ENCODE peak calls at places on chromosomes 13 and 19, in nine cellular contexts. One of them, this sample, is unnamed.
A peak's percentile ranks its signal among the peaks of the same experiment; 100 is the strongest.

GRCh38 chr13:48678316-48678715 is 24.6 kb downstream of the CYSLTR2 start:
- DNase-seq in tibial artery: no peak
- DNase-seq in heart left ventricle: no peak
- DNase-seq in Peyer's patch: no peak
- DNase-seq in iPS DF 6.9: no peak
- DNase-seq in mammary epithelial cell: no peak
- DNase-seq in suprapubic skin: no peak
- DNase-seq in upper lobe of left lung: no peak
- DNase-seq in left lung: no peak
- DNase-seq in this sample: no peak

GRCh38 chr13:85405316-85405897 is 393.8 kb downstream of the SLITRK6 start:
- DNase-seq in heart left ventricle: no peak
- DNase-seq in left lung: no peak
- DNase-seq in upper lobe of left lung: peak; percentile 26
- DNase-seq in iPS DF 6.9: no peak
- DNase-seq in mammary epithelial cell: no peak
- DNase-seq in suprapubic skin: no peak
- DNase-seq in tibial artery: no peak
- DNase-seq in Peyer's patch: no peak
- DNase-seq in this sample: no peak

GRCh38 chr19:18379803-18380747 is 5.9 kb upstream of the GDF15 start:
- DNase-seq in mammary epithelial cell: peak; percentile 64
- DNase-seq in Peyer's patch: peak; percentile 90
- DNase-seq in iPS DF 6.9: no peak
- DNase-seq in heart left ventricle: peak; percentile 92
- DNase-seq in left lung: peak; percentile 84
- DNase-seq in suprapubic skin: peak; percentile 96
- DNase-seq in tibial artery: peak; percentile 94
- DNase-seq in upper lobe of left lung: no peak
- DNase-seq in this sample: peak; percentile 91

GRCh38 chr13:110387451-110388140 is 80.5 kb downstream of the COL4A2 start:
- DNase-seq in left lung: no peak
- DNase-seq in iPS DF 6.9: no peak
- DNase-seq in upper lobe of left lung: peak; percentile 56
- DNase-seq in Peyer's patch: no peak
- DNase-seq in tibial artery: peak; percentile 89
- DNase-seq in heart left ventricle: peak; percentile 73
- DNase-seq in suprapubic skin: no peak
- DNase-seq in mammary epithelial cell: peak; percentile 53
- DNase-seq in this sample: peak; percentile 79

GRCh38 chr13:49448753-49449152 is 4.7 kb downstream of the SETDB2 start:
- DNase-seq in suprapubic skin: no peak
- DNase-seq in mammary epithelial cell: no peak
- DNase-seq in heart left ventricle: no peak
- DNase-seq in left lung: no peak
- DNase-seq in Peyer's patch: no peak
- DNase-seq in tibial artery: no peak
- DNase-seq in iPS DF 6.9: no peak
- DNase-seq in upper lobe of left lung: no peak
- DNase-seq in this sample: no peak

GRCh38 chr19:5773276-5773675 is 11.3 kb downstream of the PRR22 start:
- DNase-seq in iPS DF 6.9: no peak
- DNase-seq in suprapubic skin: no peak
- DNase-seq in upper lobe of left lung: no peak
- DNase-seq in Peyer's patch: no peak
- DNase-seq in mammary epithelial cell: no peak
- DNase-seq in left lung: no peak
- DNase-seq in heart left ventricle: no peak
- DNase-seq in tibial artery: no peak
- DNase-seq in this sample: no peak

GRCh38 chr19:34254552-34255432 is at the start of gene GARRE1:
- DNase-seq in mammary epithelial cell: no peak
- DNase-seq in iPS DF 6.9: no peak
- DNase-seq in suprapubic skin: no peak
- DNase-seq in tibial artery: no peak
- DNase-seq in heart left ventricle: peak; percentile 42
- DNase-seq in Peyer's patch: peak; percentile 54
- DNase-seq in upper lobe of left lung: peak; percentile 90
- DNase-seq in left lung: no peak
- DNase-seq in this sample: peak; percentile 67

GRCh38 chr13:110363009-110363408 is 55.9 kb downstream of the COL4A2 start:
- DNase-seq in upper lobe of left lung: no peak
- DNase-seq in tibial artery: peak; percentile 84
- DNase-seq in heart left ventricle: no peak
- DNase-seq in iPS DF 6.9: no peak
- DNase-seq in left lung: no peak
- DNase-seq in suprapubic skin: no peak
- DNase-seq in mammary epithelial cell: no peak
- DNase-seq in Peyer's patch: no peak
- DNase-seq in this sample: no peak

GRCh38 chr19:892243-892996 is 567 bp downstream of the MED16 start:
- DNase-seq in left lung: no peak
- DNase-seq in suprapubic skin: no peak
- DNase-seq in tibial artery: no peak
- DNase-seq in Peyer's patch: no peak
- DNase-seq in iPS DF 6.9: no peak
- DNase-seq in mammary epithelial cell: no peak
- DNase-seq in heart left ventricle: no peak
- DNase-seq in upper lobe of left lung: peak; percentile 94
- DNase-seq in this sample: no peak

GRCh38 chr13:100464006-100464405 is 124.6 kb downstream of the GGACT start:
- DNase-seq in upper lobe of left lung: no peak
- DNase-seq in tibial artery: no peak
- DNase-seq in mammary epithelial cell: no peak
- DNase-seq in iPS DF 6.9: no peak
- DNase-seq in suprapubic skin: no peak
- DNase-seq in left lung: no peak
- DNase-seq in heart left ventricle: no peak
- DNase-seq in Peyer's patch: no peak
- DNase-seq in this sample: no peak

GRCh38 chr13:61255035-61255796 is 160.4 kb downstream of the PCDH20 start:
- DNase-seq in Peyer's patch: no peak
- DNase-seq in left lung: no peak
- DNase-seq in upper lobe of left lung: no peak
- DNase-seq in tibial artery: no peak
- DNase-seq in suprapubic skin: no peak
- DNase-seq in iPS DF 6.9: no peak
- DNase-seq in mammary epithelial cell: no peak
- DNase-seq in heart left ventricle: no peak
- DNase-seq in this sample: no peak

GRCh38 chr19:55552206-55552605 is 6.9 kb upstream of the SBK3 start:
- DNase-seq in tibial artery: no peak
- DNase-seq in upper lobe of left lung: no peak
- DNase-seq in Peyer's patch: no peak
- DNase-seq in mammary epithelial cell: peak; percentile 16
- DNase-seq in suprapubic skin: no peak
- DNase-seq in heart left ventricle: no peak
- DNase-seq in left lung: no peak
- DNase-seq in iPS DF 6.9: no peak
- DNase-seq in this sample: no peak

GRCh38 chr19:51421229-51422052 is 4.0 kb upstream of the SIGLEC10 start:
- DNase-seq in Peyer's patch: no peak
- DNase-seq in left lung: no peak
- DNase-seq in upper lobe of left lung: no peak
- DNase-seq in tibial artery: no peak
- DNase-seq in heart left ventricle: no peak
- DNase-seq in iPS DF 6.9: no peak
- DNase-seq in mammary epithelial cell: no peak
- DNase-seq in suprapubic skin: no peak
- DNase-seq in this sample: no peak

GRCh38 chr19:37936166-37936565 is 29.2 kb downstream of the SIPA1L3 start:
- DNase-seq in mammary epithelial cell: no peak
- DNase-seq in tibial artery: no peak
- DNase-seq in left lung: peak; percentile 54
- DNase-seq in suprapubic skin: no peak
- DNase-seq in heart left ventricle: no peak
- DNase-seq in Peyer's patch: peak; percentile 77
- DNase-seq in upper lobe of left lung: no peak
- DNase-seq in iPS DF 6.9: no peak
- DNase-seq in this sample: no peak

GRCh38 chr13:108917581-108917980 is 288.2 kb downstream of the MYO16 start:
- DNase-seq in tibial artery: no peak
- DNase-seq in upper lobe of left lung: no peak
- DNase-seq in Peyer's patch: no peak
- DNase-seq in mammary epithelial cell: no peak
- DNase-seq in iPS DF 6.9: no peak
- DNase-seq in left lung: no peak
- DNase-seq in suprapubic skin: no peak
- DNase-seq in heart left ventricle: no peak
- DNase-seq in this sample: no peak

GRCh38 chr13:108911807-108912206 is 282.4 kb downstream of the MYO16 start:
- DNase-seq in suprapubic skin: no peak
- DNase-seq in iPS DF 6.9: no peak
- DNase-seq in mammary epithelial cell: peak; percentile 71
- DNase-seq in left lung: no peak
- DNase-seq in heart left ventricle: no peak
- DNase-seq in Peyer's patch: no peak
- DNase-seq in upper lobe of left lung: no peak
- DNase-seq in tibial artery: no peak
- DNase-seq in this sample: no peak

GRCh38 chr13:108915634-108916497 is 286.5 kb downstream of the MYO16 start:
- DNase-seq in upper lobe of left lung: no peak
- DNase-seq in mammary epithelial cell: peak; percentile 94
- DNase-seq in heart left ventricle: peak; percentile 68
- DNase-seq in iPS DF 6.9: no peak
- DNase-seq in left lung: peak; percentile 93
- DNase-seq in tibial artery: peak; percentile 93
- DNase-seq in Peyer's patch: peak; percentile 94
- DNase-seq in suprapubic skin: peak; percentile 91
- DNase-seq in this sample: peak; percentile 78

GRCh38 chr13:108919036-108919907 is 289.9 kb downstream of the MYO16 start:
- DNase-seq in upper lobe of left lung: no peak
- DNase-seq in suprapubic skin: no peak
- DNase-seq in left lung: no peak
- DNase-seq in iPS DF 6.9: no peak
- DNase-seq in mammary epithelial cell: peak; percentile 73
- DNase-seq in tibial artery: no peak
- DNase-seq in heart left ventricle: no peak
- DNase-seq in Peyer's patch: no peak
- DNase-seq in this sample: no peak

GRCh38 chr13:108915095-108915633 is 285.8 kb downstream of the MYO16 start:
- DNase-seq in upper lobe of left lung: no peak
- DNase-seq in suprapubic skin: no peak
- DNase-seq in iPS DF 6.9: no peak
- DNase-seq in heart left ventricle: no peak
- DNase-seq in mammary epithelial cell: peak; percentile 32
- DNase-seq in tibial artery: no peak
- DNase-seq in Peyer's patch: no peak
- DNase-seq in left lung: no peak
- DNase-seq in this sample: no peak
- H3K4me3 ChIP-seq in upper lobe of left lung: no peak overlapping the region
- H3K4me3 ChIP-seq in suprapubic skin: peak overlapping the region; percentile 15
- H3K4me3 ChIP-seq in iPS DF 6.9: no peak overlapping the region
- H3K4me3 ChIP-seq in heart left ventricle: no peak overlapping the region
- H3K4me3 ChIP-seq in mammary epithelial cell: no peak overlapping the region
- H3K4me3 ChIP-seq in tibial artery: peak overlapping the region; percentile 34
- H3K4me3 ChIP-seq in Peyer's patch: no peak overlapping the region
- H3K4me3 ChIP-seq in left lung: no peak overlapping the region
- H3K4me3 ChIP-seq in this sample: no peak overlapping the region

GRCh38 chr19:3054972-3055740 is 7.1 kb downstream of the TLE5 start:
- DNase-seq in iPS DF 6.9: no peak
- DNase-seq in tibial artery: no peak
- DNase-seq in heart left ventricle: no peak
- DNase-seq in Peyer's patch: no peak
- DNase-seq in left lung: no peak
- DNase-seq in upper lobe of left lung: no peak
- DNase-seq in mammary epithelial cell: peak; percentile 86
- DNase-seq in suprapubic skin: no peak
- DNase-seq in this sample: no peak
- H3K4me1 ChIP-seq in iPS DF 6.9: peaks cover 4% of the 10 kb centered on the region
- H3K4me1 ChIP-seq in tibial artery: peaks cover 22% of the 10 kb centered on the region
- H3K4me1 ChIP-seq in heart left ventricle: no peaks in the 10 kb centered on the region
- H3K4me1 ChIP-seq in Peyer's patch: peaks cover 5% of the 10 kb centered on the region
- H3K4me1 ChIP-seq in left lung: peaks cover 50% of the 10 kb centered on the region
- H3K4me1 ChIP-seq in upper lobe of left lung: peaks cover 32% of the 10 kb centered on the region
- H3K4me1 ChIP-seq in mammary epithelial cell: peaks cover 51% of the 10 kb centered on the region
- H3K4me1 ChIP-seq in suprapubic skin: peaks cover 78% of the 10 kb centered on the region
- H3K4me1 ChIP-seq in this sample: peaks cover 10% of the 10 kb centered on the region

GRCh38 chr13:106701810-106702341 is 133.9 kb upstream of the ARGLU1 start:
- DNase-seq in mammary epithelial cell: no peak
- DNase-seq in upper lobe of left lung: no peak
- DNase-seq in tibial artery: no peak
- DNase-seq in heart left ventricle: peak; percentile 55
- DNase-seq in iPS DF 6.9: no peak
- DNase-seq in left lung: no peak
- DNase-seq in Peyer's patch: no peak
- DNase-seq in suprapubic skin: no peak
- DNase-seq in this sample: no peak
- H3K4me3 ChIP-seq in mammary epithelial cell: no peak overlapping the region
- H3K4me3 ChIP-seq in upper lobe of left lung: no peak overlapping the region
- H3K4me3 ChIP-seq in tibial artery: no peak overlapping the region
- H3K4me3 ChIP-seq in heart left ventricle: no peak overlapping the region
- H3K4me3 ChIP-seq in iPS DF 6.9: no peak overlapping the region
- H3K4me3 ChIP-seq in left lung: no peak overlapping the region
- H3K4me3 ChIP-seq in Peyer's patch: no peak overlapping the region
- H3K4me3 ChIP-seq in suprapubic skin: no peak overlapping the region
- H3K4me3 ChIP-seq in this sample: no peak overlapping the region

GRCh38 chr19:39399684-39400465 is 6.8 kb upstream of the ZFP36 start:
- DNase-seq in suprapubic skin: no peak
- DNase-seq in Peyer's patch: no peak
- DNase-seq in iPS DF 6.9: no peak
- DNase-seq in upper lobe of left lung: no peak
- DNase-seq in tibial artery: no peak
- DNase-seq in mammary epithelial cell: no peak
- DNase-seq in heart left ventricle: no peak
- DNase-seq in left lung: no peak
- DNase-seq in this sample: no peak
- H3K4me1 ChIP-seq in suprapubic skin: peaks cover 73% of the 10 kb centered on the region
- H3K4me1 ChIP-seq in Peyer's patch: peaks cover 41% of the 10 kb centered on the region
- H3K4me1 ChIP-seq in iPS DF 6.9: peaks cover 6% of the 10 kb centered on the region
- H3K4me1 ChIP-seq in upper lobe of left lung: peaks cover 58% of the 10 kb centered on the region
- H3K4me1 ChIP-seq in tibial artery: peaks cover 49% of the 10 kb centered on the region
- H3K4me1 ChIP-seq in mammary epithelial cell: peaks cover 47% of the 10 kb centered on the region
- H3K4me1 ChIP-seq in heart left ventricle: peaks cover 6% of the 10 kb centered on the region
- H3K4me1 ChIP-seq in left lung: peaks cover 77% of the 10 kb centered on the region
- H3K4me1 ChIP-seq in this sample: peaks cover 8% of the 10 kb centered on the region

DNA sequence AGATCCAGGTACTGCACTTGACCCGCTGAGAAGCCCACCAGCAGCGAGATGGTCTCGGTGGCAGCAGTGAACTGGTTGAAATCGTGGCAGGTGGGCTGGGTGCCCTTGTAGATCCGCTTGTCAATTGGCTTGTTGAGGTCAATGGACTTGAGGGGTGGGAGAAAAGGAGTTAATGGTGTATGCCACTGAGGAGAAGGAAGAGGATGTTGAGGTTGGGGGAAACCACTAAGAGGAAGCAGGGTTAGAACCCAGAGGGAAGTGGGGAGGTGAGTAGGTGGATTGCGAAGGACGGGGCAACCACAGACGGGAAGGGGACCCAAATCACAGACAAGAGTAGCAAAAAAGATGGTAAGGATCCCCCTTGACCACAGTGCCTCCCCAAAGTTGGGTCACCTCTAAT is 1.7 kb downstream of the DMWD start:
- DNase-seq in iPS DF 6.9: no peak
- DNase-seq in tibial artery: no peak
- DNase-seq in heart left ventricle: no peak
- DNase-seq in Peyer's patch: peak; percentile 61
- DNase-seq in upper lobe of left lung: no peak
- DNase-seq in suprapubic skin: no peak
- DNase-seq in left lung: no peak
- DNase-seq in mammary epithelial cell: no peak
- DNase-seq in this sample: no peak
- H3K4me3 ChIP-seq in iPS DF 6.9: no peak overlapping the region
- H3K4me3 ChIP-seq in tibial artery: peak overlapping the region; percentile 62
- H3K4me3 ChIP-seq in heart left ventricle: no peak overlapping the region
- H3K4me3 ChIP-seq in Peyer's patch: no peak overlapping the region
- H3K4me3 ChIP-seq in upper lobe of left lung: no peak overlapping the region
- H3K4me3 ChIP-seq in suprapubic skin: no peak overlapping the region
- H3K4me3 ChIP-seq in left lung: peak overlapping the region; percentile 59
- H3K4me3 ChIP-seq in mammary epithelial cell: peak overlapping the region; percentile 94
- H3K4me3 ChIP-seq in this sample: no peak overlapping the region

GRCh38 chr19:2236285-2237050 is at the start of the genes PLEKHJ1 and SF3A2:
- DNase-seq in heart left ventricle: peak; percentile 98
- DNase-seq in Peyer's patch: peak; percentile 98
- DNase-seq in tibial artery: peak; percentile 98
- DNase-seq in iPS DF 6.9: peak; percentile 94
- DNase-seq in left lung: peak; percentile 96
- DNase-seq in suprapubic skin: peak; percentile 98
- DNase-seq in upper lobe of left lung: peak; percentile 99
- DNase-seq in mammary epithelial cell: peak; percentile 97
- DNase-seq in this sample: peak; percentile 97
- H3K4me1 ChIP-seq in heart left ventricle: peaks cover 14% of the 10 kb centered on the region
- H3K4me1 ChIP-seq in Peyer's patch: peaks cover 33% of the 10 kb centered on the region
- H3K4me1 ChIP-seq in tibial artery: peaks cover 61% of the 10 kb centered on the region
- H3K4me1 ChIP-seq in iPS DF 6.9: no peaks in the 10 kb centered on the region
- H3K4me1 ChIP-seq in left lung: peaks cover 77% of the 10 kb centered on the region
- H3K4me1 ChIP-seq in suprapubic skin: peaks cover 81% of the 10 kb centered on the region
- H3K4me1 ChIP-seq in upper lobe of left lung: peaks cover 55% of the 10 kb centered on the region
- H3K4me1 ChIP-seq in mammary epithelial cell: peaks cover 38% of the 10 kb centered on the region
- H3K4me1 ChIP-seq in this sample: peaks cover 26% of the 10 kb centered on the region